ENCODE peak calls at places on chromosome 10, in five cellular contexts. W is mesenchymal stem cell, J is neuronal stem cell, S is H1, T is trophoblast cell. E is an unnamed sample.

GRCh38 chr10:71213127-71213616 is 802 bp downstream of the UNC5B start:
- DNase-seq in T (peak), W (peak), S (no peak), J (peak), E (peak)

GRCh38 chr10:119541459-119542356 is 811 bp downstream of the RGS10 start:
- DNase-seq in J (no peak), T (peak), W (peak), S (no peak), E (no peak)

GRCh38 chr10:16521311-16522016 is at the start of gene C1QL3:
- DNase-seq in J (no peak), W (peak), S (no peak), T (no peak), E (peak)

GRCh38 chr10:75408911-75409885 is 7.6 kb upstream of the ZNF503 start:
- DNase-seq in W (peak), J (no peak), T (no peak), S (no peak), E (peak)

GRCh38 chr10:33547976-33548375 is 213.5 kb upstream of the NRP1 start:
- DNase-seq in S (no peak), T (peak), J (no peak), W (no peak), E (no peak)

GRCh38 chr10:4074559-4075407 is 289.8 kb upstream of the KLF6 start:
- DNase-seq in S (no peak), T (peak), W (peak), J (no peak), E (no peak)

GRCh38 chr10:63376560-63377304 is 89.0 kb downstream of the JMJD1C start:
- DNase-seq in J (no peak), T (peak), S (no peak), W (peak), E (no peak)

GRCh38 chr10:118394557-118395194 is 52.6 kb upstream of the FAM204A start:
- DNase-seq in S (no peak), W (no peak), T (no peak), J (no peak), E (no peak)

GRCh38 chr10:60042262-60042661 is 135.9 kb upstream of the CCDC6 start:
- DNase-seq in J (no peak), T (no peak), W (no peak), S (no peak), E (no peak)

GRCh38 chr10:43132796-43133195 is 5.4 kb upstream of the CSGALNACT2 start:
- DNase-seq in S (no peak), W (no peak), T (no peak), J (no peak), E (peak)

GRCh38 chr10:11014671-11015141 is 3.0 kb upstream of the CELF2 start:
- DNase-seq in T (no peak), W (no peak), S (no peak), J (no peak), E (no peak)

GRCh38 chr10:132099701-132100481 is 34.1 kb downstream of the JAKMIP3 start:
- DNase-seq in S (no peak), T (no peak), J (no peak), W (no peak), E (peak)

GRCh38 chr10:775245-776075 is 86.0 kb upstream of the DIP2C start:
- DNase-seq in J (no peak), T (peak), S (no peak), W (peak), E (no peak)

GRCh38 chr10:59606551-59606961 is 103.1 kb downstream of the SLC16A9 start:
- DNase-seq in S (no peak), T (no peak), J (no peak), W (peak), E (no peak)

GRCh38 chr10:2978111-2978510 is 89.2 kb upstream of the PFKP start:
- DNase-seq in T (peak), W (peak), S (no peak), J (peak), E (no peak)

GRCh38 chr10:100912013-100912608 is 652 bp upstream of the SLF2 start:
- DNase-seq in T (no peak), W (no peak), S (no peak), J (no peak), E (no peak)

GRCh38 chr10:15725603-15726002 is 5.9 kb upstream of the ITGA8 start:
- DNase-seq in S (no peak), W (peak), J (no peak), T (peak), E (no peak)

GRCh38 chr10:3105905-3106304 is 38.6 kb downstream of the PFKP start:
- DNase-seq in J (no peak), T (no peak), S (no peak), W (no peak), E (no peak)

GRCh38 chr10:4240641-4241197 is 455.7 kb upstream of the KLF6 start:
- DNase-seq in W (peak), J (no peak), S (no peak), T (peak), E (no peak)

GRCh38 chr10:60099998-60100747 is 193.8 kb upstream of the CCDC6 start:
- DNase-seq in S (no peak), J (peak), T (peak), W (peak), E (no peak)

GRCh38 chr10:25573281-25573680 is 360.7 kb upstream of the MYO3A start:
- DNase-seq in W (no peak), T (no peak), S (no peak), J (no peak), E (no peak)

GRCh38 chr10:125448596-125448995 is 234.4 kb downstream of the TEX36 start:
- DNase-seq in S (peak), J (peak), W (no peak), T (peak), E (peak)

GRCh38 chr10:11609492-11610093 is 1.9 kb downstream of the USP6NL start:
- DNase-seq in W (peak), T (no peak), S (no peak), J (no peak), E (no peak)

GRCh38 chr10:31101123-31101522 is 69.5 kb upstream of the ZNF438 start:
- DNase-seq in S (no peak), T (no peak), J (no peak), W (peak), E (no peak)

GRCh38 chr10:30987463-30987862 is 44.2 kb downstream of the ZNF438 start:
- DNase-seq in J (no peak), S (no peak), T (no peak), W (no peak), E (no peak)

GRCh38 chr10:6136215-6137201 is 47.7 kb downstream of the RBM17 start:
- DNase-seq in J (no peak), T (no peak), W (peak), S (no peak), E (no peak)

GRCh38 chr10:121113385-121113696 is 262.2 kb downstream of the WDR11 start:
- DNase-seq in T (peak), W (no peak), S (peak), J (no peak), E (no peak)

GRCh38 chr10:129890170-129890569 is 73.9 kb downstream of the EBF3 start:
- DNase-seq in S (no peak), W (no peak), T (no peak), J (no peak), E (no peak)
- H2BK12ac ChIP-seq in S (no peak), W (no peak), T (no peak), J (no peak), E (no peak)

GRCh38 chr10:128861018-128861565 is 605.9 kb upstream of the MGMT start:
- DNase-seq in J (no peak), W (no peak), S (no peak), T (no peak), E (no peak)

GRCh38 chr10:128863411-128863810 is 603.6 kb upstream of the MGMT start:
- DNase-seq in W (no peak), S (no peak), J (no peak), T (no peak), E (no peak)

GRCh38 chr10:128855656-128856428 is 611.2 kb upstream of the MGMT start:
- DNase-seq in J (no peak), T (no peak), S (no peak), W (no peak), E (no peak)

GRCh38 chr10:128860574-128860973 is 606.5 kb upstream of the MGMT start:
- DNase-seq in T (no peak), W (no peak), J (no peak), S (no peak), E (no peak)

DNA sequence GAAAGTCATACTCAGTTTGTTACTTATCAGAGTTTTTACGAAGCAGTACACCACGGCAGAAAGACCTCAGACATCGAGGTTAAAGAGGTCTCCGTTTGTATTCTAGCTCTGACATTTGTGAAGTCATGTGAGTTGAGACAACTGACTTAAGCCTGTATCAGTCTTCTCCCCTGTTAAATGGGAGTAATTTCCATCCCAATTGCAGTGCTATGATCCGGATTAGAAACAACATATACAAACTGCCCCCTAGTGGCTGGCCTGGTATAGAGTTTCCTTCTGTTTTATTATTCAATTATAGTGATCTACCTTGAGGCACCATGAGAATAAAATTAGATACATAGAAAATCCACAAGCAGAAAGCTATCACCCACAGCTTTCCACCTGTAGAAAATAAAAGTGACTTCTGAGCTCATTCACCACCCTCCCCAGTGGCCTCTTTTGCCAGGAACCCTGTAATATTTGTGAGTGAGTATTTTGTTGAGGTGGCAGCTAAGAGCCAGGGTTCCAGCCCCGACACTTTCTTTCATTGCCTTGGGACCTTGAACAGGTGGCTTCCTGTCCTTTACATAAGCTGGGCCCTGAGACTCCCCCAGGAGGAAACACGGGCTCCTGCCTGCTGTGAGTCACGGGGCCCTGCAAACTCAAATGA is 607.2 kb upstream of the MGMT start:
- DNase-seq in W (no peak), J (no peak), S (no peak), T (peak), E (no peak)
- H3K9ac ChIP-seq in W (no peak), J (no peak), S (no peak), T (no peak), E (no peak)

GRCh38 chr10:128992770-128993169 is 474.3 kb upstream of the MGMT start:
- DNase-seq in W (no peak), T (no peak), J (no peak), S (no peak), E (no peak)
- H2BK12ac ChIP-seq in W (no peak), T (no peak), J (no peak), S (no peak), E (no peak)

DNA sequence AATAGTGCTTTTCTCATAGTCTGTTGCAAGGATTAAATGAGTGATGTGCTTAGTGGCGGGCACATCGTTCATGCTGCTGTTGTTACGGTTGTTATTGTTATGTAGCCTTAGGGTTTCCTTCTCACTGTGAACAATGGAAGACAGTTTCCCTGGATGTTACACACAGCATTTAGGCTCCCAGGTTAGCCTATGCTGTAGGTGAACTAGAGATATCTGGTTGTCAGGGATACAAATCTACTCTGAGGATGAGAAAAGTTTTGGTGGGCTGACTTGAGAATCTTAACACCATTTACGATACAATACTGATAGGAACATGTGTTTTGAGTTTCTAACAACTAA is 14.7 kb downstream of the SH3PXD2A start:
- DNase-seq in W (no peak), S (no peak), J (no peak), T (no peak), E (no peak)
- H3K9ac ChIP-seq in W (no peak), S (no peak), J (no peak), T (no peak), E (no peak)

DNA sequence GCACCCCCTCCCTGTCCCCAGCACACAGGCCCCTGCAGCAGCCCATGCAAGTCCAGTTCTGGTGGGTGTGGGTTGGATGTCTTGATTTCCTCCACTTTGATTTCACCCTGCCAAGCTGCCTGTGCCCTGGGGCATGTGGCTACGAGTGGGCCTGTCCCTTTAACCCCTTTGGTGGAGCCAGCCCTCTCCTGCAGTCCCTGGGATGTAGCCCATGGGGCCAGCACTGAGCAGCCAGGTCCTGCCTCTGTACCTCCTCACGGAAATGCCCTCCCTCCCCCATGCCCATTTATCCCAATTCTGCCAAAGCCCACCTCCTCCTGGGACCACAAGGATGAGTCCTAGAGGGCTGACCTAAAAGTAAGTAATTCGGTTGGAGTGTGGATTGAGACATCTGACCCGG is 11.9 kb downstream of the COL13A1 start:
- DNase-seq in S (no peak), J (no peak), W (no peak), T (no peak), E (no peak)
- H2BK12ac ChIP-seq in S (no peak), J (no peak), W (no peak), T (no peak), E (no peak)

GRCh38 chr10:110410329-110411046 is 87.2 kb upstream of the DUSP5 start:
- DNase-seq in W (peak), J (no peak), S (no peak), T (peak), E (no peak)
- H3K9ac ChIP-seq in W (peak), J (no peak), S (no peak), T (no peak), E (no peak)